ENCODE peak calls at places on chromosomes 7 and 10, in four cellular contexts. J, Q, C and I are unnamed samples.

GRCh38 chr10:11949152-11949551 is 93.5 kb downstream of the UPF2 start:
- DNase-seq in C (no peak), Q (no peak), J (no peak), I (no peak)

GRCh38 chr10:96511044-96511945 is 2.4 kb downstream of the TLL2 start:
- DNase-seq in J (peak), C (peak), Q (no peak), I (peak)

GRCh38 chr7:3552499-3552898 is 251.4 kb downstream of the SDK1 start:
- DNase-seq in Q (no peak), C (no peak), J (no peak), I (peak)

GRCh38 chr10:76218045-76218444 is 786.6 kb downstream of the LRMDA start:
- DNase-seq in C (no peak), J (no peak), Q (no peak), I (no peak)

GRCh38 chr7:1045038-1045726 is 836 bp downstream of the GPR146 start:
- DNase-seq in J (no peak), Q (no peak), C (no peak), I (no peak)

GRCh38 chr10:95637140-95637539 is 19.4 kb downstream of the ALDH18A1 start:
- DNase-seq in J (no peak), Q (no peak), C (no peak), I (no peak)

GRCh38 chr10:26802527-26802926 is 58.2 kb downstream of the ABI1 start:
- DNase-seq in J (no peak), Q (no peak), C (no peak), I (no peak)

GRCh38 chr10:613217-613616 is 76.3 kb downstream of the DIP2C start:
- DNase-seq in Q (no peak), C (no peak), J (no peak), I (no peak)

GRCh38 chr10:7408494-7409044 is 2.3 kb downstream of the SFMBT2 start:
- DNase-seq in Q (peak), C (no peak), J (no peak), I (peak)

GRCh38 chr10:96502561-96503267 is 11.0 kb downstream of the TLL2 start:
- DNase-seq in C (no peak), Q (no peak), J (no peak), I (peak)

GRCh38 chr10:116049158-116049557 is 223.8 kb downstream of the GFRA1 start:
- DNase-seq in J (no peak), C (no peak), Q (no peak), I (no peak)

GRCh38 chr7:104900525-104900924 is 113.5 kb upstream of the KMT2E start:
- DNase-seq in C (no peak), J (no peak), Q (no peak), I (no peak)

GRCh38 chr10:131511391-131511790 is 199.9 kb upstream of the TCERG1L start:
- DNase-seq in C (no peak), J (no peak), Q (no peak), I (no peak)

GRCh38 chr7:77696643-77697534 is 630 bp downstream of the RSBN1L start:
- DNase-seq in Q (peak), C (peak), J (peak), I (peak)

GRCh38 chr7:146591976-146592375 is 475.4 kb downstream of the CNTNAP2 start:
- DNase-seq in Q (no peak), J (no peak), C (no peak), I (no peak)

GRCh38 chr10:24223953-24224352 is 15.0 kb downstream of the KIAA1217 start:
- DNase-seq in J (no peak), C (no peak), Q (no peak), I (peak)

GRCh38 chr7:19489162-19489820 is 219.5 kb downstream of the POLR1F start:
- DNase-seq in J (no peak), Q (no peak), C (no peak), I (no peak)

GRCh38 chr10:78288716-78289115 is 255.1 kb downstream of the RPS24 start:
- DNase-seq in C (no peak), Q (no peak), J (no peak), I (no peak)

GRCh38 chr7:5591547-5591899 is 167.9 kb upstream of the TNRC18 start:
- DNase-seq in J (no peak), Q (peak), C (peak), I (no peak)

GRCh38 chr7:102125127-102125561 is 161.5 kb upstream of the SH2B2 start:
- DNase-seq in Q (peak), J (peak), C (peak), I (peak)

GRCh38 chr10:119521443-119522204 is 20.9 kb downstream of the RGS10 start:
- DNase-seq in J (no peak), Q (no peak), C (peak), I (peak)

GRCh38 chr7:73530800-73531199 is 8.7 kb upstream of the BAZ1B start:
- DNase-seq in J (no peak), C (no peak), Q (no peak), I (no peak)

GRCh38 chr10:24912214-24912613 is 40.2 kb downstream of the PRTFDC1 start:
- DNase-seq in J (no peak), C (peak), Q (no peak), I (peak)

GRCh38 chr7:80210400-80210799 is 75.8 kb downstream of the GNAI1 start:
- DNase-seq in J (no peak), C (no peak), Q (no peak), I (no peak)

GRCh38 chr7:116284390-116284789 is 74.1 kb downstream of the TES start:
- DNase-seq in Q (no peak), C (peak), J (no peak), I (no peak)

GRCh38 chr7:91342402-91342801 is 78.2 kb downstream of the FZD1 start:
- DNase-seq in J (no peak), C (no peak), Q (no peak), I (no peak)

GRCh38 chr7:98368721-98369120 is 32.2 kb downstream of the BAIAP2L1 start:
- DNase-seq in C (no peak), Q (no peak), J (no peak), I (no peak)

GRCh38 chr7:22587322-22587721 is 87.3 kb upstream of the STEAP1B start:
- DNase-seq in C (peak), J (no peak), Q (no peak), I (peak)